ENCODE peak calls at places on chromosomes 6 and 20, in ten cellular contexts. Z is upper lobe of right lung, T is GM06990, U is pancreas, S is colonic mucosa, W is body of pancreas, V is psoas muscle, D is B cell, E is PC-3, X is AG10803. A is an unnamed sample.

GRCh38 chr20:50050660-50051308 is 62.2 kb downstream of the UBE2V1 start:
- DNase-seq in V (no peak), S (no peak), T (no peak), X (peak), D (no peak), W (no peak), Z (no peak), E (no peak), U (no peak), A (no peak)

GRCh38 chr6:15946701-15947390 is 182.0 kb upstream of the MYLIP start:
- DNase-seq in E (no peak), W (no peak), S (no peak), X (no peak), U (no peak), T (no peak), Z (no peak), V (no peak), D (no peak), A (no peak)

GRCh38 chr6:54595844-54596243 is 250.7 kb upstream of the FAM83B start:
- DNase-seq in D (no peak), U (no peak), S (no peak), E (no peak), X (peak), T (no peak), W (no peak), Z (no peak), V (no peak), A (no peak)

GRCh38 chr6:149727793-149728498 is 10.0 kb upstream of the LATS1 start:
- DNase-seq in E (no peak), D (no peak), X (no peak), T (no peak), U (no peak), S (no peak), V (no peak), W (no peak), Z (no peak), A (no peak)

GRCh38 chr6:25035451-25036435 is 100.0 kb upstream of the RIPOR2 start:
- DNase-seq in U (no peak), D (no peak), W (no peak), Z (no peak), X (no peak), E (no peak), T (no peak), V (no peak), S (no peak), A (no peak)

GRCh38 chr20:37919389-37920040 is 16.6 kb downstream of the VSTM2L start:
- DNase-seq in V (no peak), X (no peak), S (no peak), W (no peak), U (no peak), D (no peak), T (no peak), E (no peak), Z (no peak), A (no peak)

GRCh38 chr20:20211274-20211987 is 156.5 kb upstream of the INSM1 start:
- DNase-seq in W (no peak), Z (no peak), E (peak), X (peak), V (no peak), U (no peak), D (no peak), S (peak), T (no peak), A (no peak)

GRCh38 chr6:82866446-82866845 is 199.2 kb downstream of the UBE3D start:
- DNase-seq in D (no peak), W (no peak), Z (no peak), S (no peak), T (no peak), U (no peak), V (no peak), X (no peak), E (no peak), A (no peak)

GRCh38 chr20:46808565-46808964 is 86.1 kb upstream of the EYA2 start:
- DNase-seq in X (no peak), S (no peak), D (no peak), U (no peak), Z (no peak), T (no peak), V (no peak), W (no peak), E (peak), A (no peak)

DNA sequence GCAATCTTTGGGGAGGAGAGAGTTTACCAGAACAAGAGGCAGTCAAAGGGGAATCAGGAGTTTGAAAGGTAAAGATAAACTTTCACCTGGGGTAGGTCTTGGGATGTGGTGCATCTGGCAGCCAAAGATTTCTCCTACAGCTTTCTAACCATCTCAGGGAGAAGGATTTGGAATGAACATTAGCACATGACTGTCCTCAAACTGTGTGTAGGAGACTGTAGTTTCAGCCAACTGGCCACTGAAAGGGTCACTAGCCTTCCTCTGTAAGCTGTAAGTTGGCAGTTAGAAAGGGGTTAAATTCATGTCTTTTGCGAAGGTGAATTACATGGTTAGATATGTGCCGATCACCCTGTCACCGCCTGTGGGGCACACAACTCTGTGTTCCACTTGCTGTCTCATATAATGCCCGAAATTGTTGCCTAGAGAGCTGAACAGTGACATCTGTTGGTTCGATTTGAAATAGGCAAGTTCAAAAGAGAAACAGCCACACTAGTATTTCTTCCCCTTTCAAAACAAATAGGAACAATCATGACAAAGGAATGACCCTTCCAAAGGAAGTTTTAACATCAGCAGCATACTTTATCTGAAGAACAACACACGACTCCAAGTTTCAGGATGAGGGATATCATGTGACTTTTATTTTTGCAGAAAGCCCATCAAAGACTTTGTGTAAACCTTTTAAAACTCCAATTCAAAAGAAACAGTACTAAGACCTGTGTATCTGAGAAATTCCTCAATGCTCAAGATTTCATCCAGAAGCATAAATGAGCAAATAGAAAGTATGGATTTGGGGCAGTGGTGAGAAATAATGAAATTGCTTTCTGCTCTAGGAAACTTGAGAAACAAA is 1.1 kb upstream of the OPN5 start:
- DNase-seq in X (peak), Z (no peak), U (peak), E (peak), T (no peak), V (no peak), S (peak), D (peak), W (peak), A (no peak)
- TF ChIP-seq CTCF in X (peak), Z (peak), U (peak), E (peak), T (peak), V (peak), S (peak), D (peak), W (peak), A (peak)

DNA sequence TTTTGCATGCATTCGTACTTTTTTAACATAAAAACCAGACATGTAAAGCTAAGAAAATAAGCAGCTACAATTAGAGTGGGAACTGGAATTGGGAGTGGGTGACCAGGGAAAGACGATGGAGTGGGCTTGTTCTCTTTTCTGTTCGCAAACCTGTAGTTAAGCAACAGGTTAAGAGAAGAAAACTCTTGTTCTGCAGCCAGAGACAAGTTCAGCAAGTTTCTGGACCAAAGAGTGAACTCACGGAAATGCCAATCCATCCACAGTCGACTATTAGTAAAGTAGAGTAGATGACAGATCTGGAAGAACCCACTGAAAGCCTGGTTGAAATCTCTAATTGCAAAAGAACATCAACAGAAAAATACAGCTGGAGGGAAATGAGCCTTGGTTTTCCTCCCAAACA is 197.8 kb downstream of the TFAP2A start:
- DNase-seq in V (no peak), T (no peak), S (no peak), X (no peak), D (no peak), U (no peak), Z (no peak), E (no peak), W (no peak), A (no peak)
- TF ChIP-seq CTCF in V (no peak), T (no peak), S (no peak), X (no peak), D (no peak), U (no peak), Z (no peak), E (no peak), W (no peak), A (no peak)

GRCh38 chr6:165869526-165869925 is 206.5 kb upstream of the PDE10A start:
- DNase-seq in T (no peak), W (no peak), X (no peak), D (no peak), U (no peak), S (no peak), E (no peak), V (no peak), Z (no peak), A (no peak)

GRCh38 chr6:165875946-165876345 is 212.9 kb upstream of the PDE10A start:
- DNase-seq in T (no peak), W (no peak), D (no peak), V (no peak), U (no peak), X (no peak), Z (no peak), S (no peak), E (no peak), A (no peak)

GRCh38 chr6:165872811-165873210 is 209.8 kb upstream of the PDE10A start:
- DNase-seq in S (no peak), E (no peak), V (no peak), U (no peak), T (no peak), W (no peak), D (no peak), X (no peak), Z (no peak), A (no peak)

GRCh38 chr6:165872311-165872710 is 209.3 kb upstream of the PDE10A start:
- DNase-seq in D (no peak), T (no peak), Z (no peak), E (no peak), U (no peak), X (no peak), V (no peak), S (no peak), W (no peak), A (no peak)

GRCh38 chr6:165871571-165871970 is 208.5 kb upstream of the PDE10A start:
- DNase-seq in D (no peak), S (no peak), X (no peak), V (no peak), Z (no peak), W (no peak), T (no peak), E (no peak), U (no peak), A (no peak)
- TF ChIP-seq CTCF in D (no peak), S (no peak), X (no peak), V (no peak), Z (no peak), W (no peak), T (no peak), E (no peak), U (no peak), A (no peak)

GRCh38 chr6:31247813-31248212 is 24.1 kb downstream of the HLA-C start:
- DNase-seq in E (no peak), S (no peak), X (no peak), U (no peak), W (no peak), V (no peak), T (no peak), Z (no peak), D (no peak), A (no peak)

GRCh38 chr6:31249184-31249583 is 22.7 kb downstream of the HLA-C start:
- DNase-seq in U (no peak), X (no peak), E (no peak), T (no peak), V (no peak), D (no peak), Z (no peak), S (no peak), W (no peak), A (no peak)

GRCh38 chr6:31252625-31253024 is 19.3 kb downstream of the HLA-C start:
- DNase-seq in V (no peak), W (no peak), E (no peak), T (no peak), X (no peak), S (no peak), Z (no peak), U (no peak), D (no peak), A (no peak)
- TF ChIP-seq CTCF in V (no peak), W (no peak), E (no peak), T (no peak), X (no peak), S (no peak), Z (no peak), U (no peak), D (no peak), A (no peak)

GRCh38 chr20:9071976-9072726 is 3.3 kb downstream of the PLCB4 start:
- DNase-seq in D (no peak), W (no peak), E (peak), Z (no peak), X (no peak), S (no peak), V (no peak), T (no peak), U (no peak), A (no peak)
- TF ChIP-seq CTCF in D (no peak), W (no peak), E (no peak), Z (no peak), X (no peak), S (no peak), V (no peak), T (no peak), U (no peak), A (no peak)

GRCh38 chr6:10315631-10316145 is 99.2 kb downstream of the TFAP2A start:
- DNase-seq in T (no peak), D (no peak), Z (no peak), U (no peak), E (no peak), S (no peak), V (no peak), W (no peak), X (no peak), A (no peak)
- TF ChIP-seq CTCF in T (no peak), D (no peak), Z (no peak), U (no peak), E (no peak), S (no peak), V (no peak), W (no peak), X (no peak), A (no peak)

DNA sequence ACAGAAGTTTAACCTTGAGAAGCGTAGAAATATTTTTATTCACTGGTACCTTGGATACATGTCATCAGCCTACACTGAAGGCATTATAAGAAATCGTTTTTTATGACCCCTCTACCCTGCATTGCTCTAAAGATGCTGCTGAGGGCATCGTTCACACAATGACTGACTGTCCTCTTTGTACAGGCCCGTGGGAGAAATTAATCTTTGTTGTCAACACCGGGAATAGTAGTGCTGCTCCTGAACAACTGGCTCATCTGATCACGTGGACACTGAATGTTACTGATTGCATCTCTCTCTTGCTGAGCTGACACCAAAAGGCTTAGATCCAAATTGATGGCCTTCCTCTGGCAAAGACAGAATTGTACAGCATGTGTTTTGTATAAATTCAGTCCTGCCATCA is 157.1 kb upstream of the SMLR1 start:
- DNase-seq in W (no peak), D (no peak), S (no peak), X (no peak), E (no peak), U (no peak), V (no peak), T (no peak), Z (no peak), A (no peak)
- TF ChIP-seq CTCF in W (no peak), D (no peak), S (no peak), X (no peak), E (no peak), U (no peak), V (no peak), T (no peak), Z (no peak), A (no peak)

GRCh38 chr6:78513856-78514255 is 353.5 kb upstream of the IRAK1BP1 start:
- DNase-seq in Z (no peak), X (no peak), D (no peak), T (no peak), S (no peak), V (no peak), E (no peak), U (no peak), W (no peak), A (no peak)
- TF ChIP-seq CTCF in Z (no peak), X (no peak), D (no peak), T (peak), S (no peak), V (no peak), E (no peak), U (no peak), W (no peak), A (no peak)

A was measured in natural killer cell.